ENCODE peak calls at places on chromosomes 4 and X, in nine cellular contexts. X, A, D, M, Z, W, P, B and N are unnamed samples.

GRCh38 chr4:125323547-125324100 is 8.9 kb downstream of the FAT4 start:
- DNase-seq in X (no peak), A (no peak), D (no peak), M (no peak), Z (no peak), W (peak; percentile 50), P (no peak), B (no peak), N (no peak)

GRCh38 chr4:57763070-57763469 is 652.9 kb upstream of the IGFBP7 start:
- DNase-seq in X (no peak), A (no peak), D (no peak), M (no peak), Z (no peak), W (no peak), P (no peak), B (no peak), N (no peak)

GRCh38 chr4:27278615-27279014 is 418.0 kb downstream of the STIM2 start:
- DNase-seq in X (no peak), A (no peak), D (no peak), M (no peak), Z (peak; percentile 66), W (no peak), P (no peak), B (peak; percentile 4), N (no peak)

GRCh38 chr4:139188648-139189416 is 11.8 kb upstream of the ELF2 start:
- DNase-seq in X (no peak), A (no peak), D (no peak), M (no peak), Z (no peak), W (no peak), P (no peak), B (no peak), N (no peak)

GRCh38 chr4:41012308-41012707 is 202.0 kb downstream of the APBB2 start:
- DNase-seq in X (no peak), A (no peak), D (no peak), M (no peak), Z (no peak), W (no peak), P (no peak), B (no peak), N (no peak)

GRCh38 chr4:68271851-68272756 is 26.6 kb upstream of the TMPRSS11B start:
- DNase-seq in X (peak; percentile 15), A (no peak), D (no peak), M (no peak), Z (peak; percentile 49), W (peak; percentile 73), P (no peak), B (peak; percentile 43), N (no peak)

GRCh38 chrX:25020391-25021131 is 4.8 kb upstream of the ARX start:
- DNase-seq in X (no peak), A (no peak), D (no peak), M (no peak), Z (no peak), W (no peak), P (no peak), B (peak; percentile 79), N (no peak)

GRCh38 chr4:8891255-8891645 is 19.6 kb upstream of the HMX1 start:
- DNase-seq in X (no peak), A (no peak), D (no peak), M (no peak), Z (no peak), W (no peak), P (no peak), B (no peak), N (no peak)

GRCh38 chr4:69830529-69831269 is 29.2 kb downstream of the SULT1E1 start:
- DNase-seq in X (peak; percentile 89), A (no peak), D (no peak), M (no peak), Z (no peak), W (no peak), P (no peak), B (no peak), N (no peak)

GRCh38 chrX:108271397-108271787 is 166.8 kb downstream of the COL4A6 start:
- DNase-seq in X (peak; percentile 1), A (no peak), D (no peak), M (no peak), Z (no peak), W (no peak), P (no peak), B (no peak), N (no peak)

GRCh38 chr4:93501946-93502345 is 326.6 kb upstream of the ATOH1 start:
- DNase-seq in X (no peak), A (no peak), D (no peak), M (no peak), Z (no peak), W (no peak), P (no peak), B (no peak), N (no peak)

GRCh38 chrX:12986886-12987285 is 12.0 kb downstream of the TMSB4X start:
- DNase-seq in X (no peak), A (no peak), D (no peak), M (no peak), Z (no peak), W (no peak), P (no peak), B (no peak), N (no peak)

GRCh38 chrX:12843668-12844279 is 23.1 kb upstream of the TLR7 start:
- DNase-seq in X (no peak), A (no peak), D (no peak), M (no peak), Z (no peak), W (no peak), P (no peak), B (peak; percentile 19), N (no peak)

GRCh38 chr4:188959424-188959823 is 820.2 kb downstream of the TRIML1 start:
- DNase-seq in X (no peak), A (no peak), D (no peak), M (no peak), Z (no peak), W (no peak), P (no peak), B (no peak), N (no peak)

GRCh38 chr4:23041501-23041900 is 348.8 kb downstream of the GBA3 start:
- DNase-seq in X (no peak), A (no peak), D (no peak), M (no peak), Z (no peak), W (no peak), P (no peak), B (no peak), N (no peak)

GRCh38 chr4:186725422-186726149 is 1.9 kb upstream of the FAT1 start:
- DNase-seq in X (peak; percentile 35), A (peak; percentile 53), D (peak; percentile 79), M (peak; percentile 87), Z (peak; percentile 63), W (peak; percentile 72), P (peak; percentile 83), B (peak; percentile 34), N (no peak)

GRCh38 chrX:4787971-4788370 is 1074.5 kb upstream of the PRKX start:
- DNase-seq in X (no peak), A (no peak), D (no peak), M (no peak), Z (no peak), W (no peak), P (no peak), B (no peak), N (no peak)

GRCh38 chr4:90951037-90951436 is 823.8 kb downstream of the CCSER1 start:
- DNase-seq in X (peak; percentile 70), A (no peak), D (no peak), M (no peak), Z (no peak), W (no peak), P (no peak), B (no peak), N (no peak)

GRCh38 chr4:76688737-76689078 is 209.2 kb downstream of the SOWAHB start:
- DNase-seq in X (no peak), A (no peak), D (no peak), M (no peak), Z (no peak), W (no peak), P (no peak), B (peak; percentile 22), N (no peak)

GRCh38 chr4:18050448-18050847 is 28.9 kb upstream of the LCORL start:
- DNase-seq in X (no peak), A (no peak), D (no peak), M (no peak), Z (no peak), W (no peak), P (no peak), B (no peak), N (no peak)

GRCh38 chrX:31217111-31217510 is 145.3 kb upstream of the FTHL17 start:
- DNase-seq in X (no peak), A (no peak), D (no peak), M (no peak), Z (no peak), W (no peak), P (no peak), B (no peak), N (no peak)

GRCh38 chrX:130171446-130172126 is at the start of gene RAB33A:
- DNase-seq in X (no peak), A (no peak), D (no peak), M (no peak), Z (no peak), W (no peak), P (peak; percentile 16), B (peak; percentile 25), N (peak; percentile 54)

GRCh38 chr4:3476936-3477749 is 14.0 kb downstream of the DOK7 start:
- DNase-seq in X (no peak), A (no peak), D (no peak), M (no peak), Z (no peak), W (no peak), P (no peak), B (no peak), N (no peak)

GRCh38 chr4:155392486-155393184 is 15.9 kb upstream of the MAP9 start:
- DNase-seq in X (no peak), A (no peak), D (no peak), M (no peak), Z (no peak), W (peak; percentile 79), P (no peak), B (no peak), N (no peak)

GRCh38 chr4:40182041-40182440 is 14.8 kb upstream of the RHOH start:
- DNase-seq in X (no peak), A (no peak), D (no peak), M (no peak), Z (no peak), W (no peak), P (no peak), B (no peak), N (no peak)

GRCh38 chrX:49812177-49812576 is 16.9 kb upstream of the PAGE4 start:
- DNase-seq in X (no peak), A (no peak), D (no peak), M (no peak), Z (no peak), W (no peak), P (no peak), B (no peak), N (no peak)

GRCh38 chrX:96692454-96692853 is 7.8 kb downstream of the DIAPH2 start:
- DNase-seq in X (no peak), A (no peak), D (no peak), M (no peak), Z (no peak), W (no peak), P (no peak), B (no peak), N (no peak)

GRCh38 chr4:94357624-94358023 is 15.0 kb upstream of the HPGDS start:
- DNase-seq in X (no peak), A (no peak), D (no peak), M (no peak), Z (no peak), W (no peak), P (no peak), B (no peak), N (no peak)

GRCh38 chr4:102579794-102580462 is 78.8 kb downstream of the NFKB1 start:
- DNase-seq in X (no peak), A (no peak), D (no peak), M (no peak), Z (no peak), W (no peak), P (no peak), B (no peak), N (no peak)

GRCh38 chrX:70755850-70756249 is 152.7 kb downstream of the TEX11 start:
- DNase-seq in X (no peak), A (no peak), D (no peak), M (no peak), Z (no peak), W (no peak), P (no peak), B (no peak), N (peak; percentile 86)

GRCh38 chr4:71020611-71021010 is 27.2 kb downstream of the DCK start:
- DNase-seq in X (no peak), A (no peak), D (no peak), M (no peak), Z (no peak), W (no peak), P (no peak), B (no peak), N (no peak)